ENCODE peak calls at places on chromosomes 4 and X, in four cellular contexts. O is OCI-LY7, R is breast epithelium, Q is right lobe of liver. I is an unnamed sample.

GRCh38 chr4:2934077-2934812 is 29.0 kb downstream of the NOP14 start:
- DNase-seq in O (peak), R (peak), Q (peak), I (peak)

GRCh38 chr4:158810487-158811215 is 41.8 kb downstream of the FNIP2 start:
- DNase-seq in O (no peak), R (no peak), Q (peak), I (peak)

GRCh38 chr4:76752911-76753494 is 144.9 kb downstream of the SOWAHB start:
- DNase-seq in O (no peak), R (no peak), Q (no peak), I (no peak)

GRCh38 chr4:13349096-13349495 is 135.0 kb downstream of the RAB28 start:
- DNase-seq in O (no peak), R (no peak), Q (no peak), I (no peak)

GRCh38 chr4:142743071-142743825 is 102.9 kb downstream of the INPP4B start:
- DNase-seq in O (no peak), R (no peak), Q (no peak), I (no peak)

GRCh38 chrX:140507223-140507981 is 2.5 kb upstream of the SOX3 start:
- DNase-seq in O (no peak), R (no peak), Q (no peak), I (no peak)

GRCh38 chr4:8747467-8747841 is 124.2 kb downstream of the HMX1 start:
- DNase-seq in O (no peak), R (peak), Q (peak), I (no peak)

GRCh38 chr4:10732235-10732975 is 47.8 kb upstream of the CLNK start:
- DNase-seq in O (no peak), R (no peak), Q (no peak), I (no peak)

GRCh38 chr4:84501197-84501492 is 2.1 kb upstream of the NKX6-1 start:
- DNase-seq in O (no peak), R (no peak), Q (no peak), I (no peak)

GRCh38 chrX:18557879-18558278 is 114.0 kb downstream of the RS1 start:
- DNase-seq in O (no peak), R (no peak), Q (no peak), I (no peak)

GRCh38 chrX:20284992-20285391 is 18.3 kb upstream of the RPS6KA3 start:
- DNase-seq in O (no peak), R (no peak), Q (no peak), I (no peak)

GRCh38 chr4:7389101-7389701 is 45.5 kb downstream of the PSAPL1 start:
- DNase-seq in O (no peak), R (peak), Q (no peak), I (no peak)

GRCh38 chrX:130120321-130120731 is 10.0 kb upstream of the ELF4 start:
- DNase-seq in O (peak), R (no peak), Q (no peak), I (no peak)

GRCh38 chr4:13483142-13484044 is 747 bp downstream of the RAB28 start:
- DNase-seq in O (peak), R (no peak), Q (no peak), I (peak)

GRCh38 chr4:8696369-8697127 is 104.0 kb downstream of the CPZ start:
- DNase-seq in O (no peak), R (no peak), Q (peak), I (no peak)

GRCh38 chrX:554271-554670 is 76.3 kb upstream of the SHOX start:
- DNase-seq in O (no peak), R (no peak), Q (no peak), I (no peak)

GRCh38 chr4:137960371-137961050 is 281.6 kb downstream of the SLC7A11 start:
- DNase-seq in O (no peak), R (no peak), Q (no peak), I (no peak)

GRCh38 chr4:183350317-183351071 is 28.3 kb upstream of the CLDN24 start:
- DNase-seq in O (no peak), R (no peak), Q (no peak), I (no peak)

GRCh38 chr4:151573945-151574344 is 165.0 kb downstream of the FHIP1A start:
- DNase-seq in O (no peak), R (no peak), Q (no peak), I (no peak)

GRCh38 chr4:152512483-152512882 is 23.4 kb downstream of the FBXW7 start:
- DNase-seq in O (no peak), R (no peak), Q (no peak), I (no peak)

GRCh38 chrX:151697537-151697936 is 2.3 kb downstream of the PRRG3 start:
- DNase-seq in O (no peak), R (no peak), Q (no peak), I (no peak)

GRCh38 chr4:146155152-146155724 is 20.3 kb upstream of the LSM6 start:
- DNase-seq in O (no peak), R (no peak), Q (no peak), I (no peak)

GRCh38 chr4:32226201-32226600 is 1506.0 kb downstream of the PCDH7 start:
- DNase-seq in O (no peak), R (no peak), Q (no peak), I (no peak)

DNA sequence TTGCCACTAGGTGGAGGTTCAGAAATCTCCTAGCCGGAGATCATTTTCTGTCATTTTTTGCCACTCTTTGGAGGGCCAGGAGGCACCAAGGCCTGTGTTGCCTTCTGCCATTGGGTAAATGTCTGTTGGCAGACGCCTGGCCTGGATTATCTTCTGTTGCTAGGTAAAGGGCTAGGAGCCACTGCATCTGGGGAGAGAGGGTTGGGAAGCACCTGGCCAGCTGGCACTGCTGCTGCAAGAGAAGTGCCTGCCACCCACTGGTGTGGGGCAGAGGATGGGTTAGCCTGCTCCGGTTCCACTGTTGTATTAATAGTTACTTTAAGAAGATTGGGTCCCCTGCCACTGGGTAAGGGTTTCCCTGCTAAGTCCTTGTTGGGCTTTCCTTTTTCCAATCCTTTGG is 58.1 kb downstream of the AWAT2 start:
- DNase-seq in O (no peak), R (no peak), Q (no peak), I (no peak)
- TF ChIP-seq CTCF in O (no peak), R (no peak), Q (no peak), I (no peak)

DNA sequence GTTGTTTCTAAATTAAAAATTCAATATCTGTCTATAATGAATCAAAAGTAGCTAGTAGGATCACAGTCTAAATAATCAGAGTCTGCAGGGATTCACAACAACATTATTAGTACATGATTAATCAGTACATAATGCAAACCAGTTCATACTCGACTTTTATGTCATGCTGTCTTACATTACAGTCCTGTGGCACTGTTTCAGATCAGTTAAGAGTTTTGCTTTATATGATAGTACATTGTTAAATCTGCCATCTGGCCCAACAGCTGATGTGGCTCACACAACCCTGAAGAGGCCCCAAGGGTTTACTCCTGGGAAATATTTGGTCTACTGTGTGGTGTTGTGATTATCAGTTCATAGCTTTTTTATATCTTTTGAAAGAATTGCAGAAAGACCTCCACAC is 247.1 kb upstream of the ETNPPL start:
- DNase-seq in O (no peak), R (no peak), Q (no peak), I (no peak)
- H3K27ac ChIP-seq in O (no peak), R (no peak), Q (no peak), I (no peak)

GRCh38 chrX:153642313-153642654 is 4.7 kb upstream of the DUSP9 start:
- DNase-seq in O (no peak), R (no peak), Q (no peak), I (peak)

GRCh38 chrX:153645151-153645550 is 1.9 kb upstream of the DUSP9 start:
- DNase-seq in O (no peak), R (no peak), Q (no peak), I (peak)

GRCh38 chrX:153644356-153645125 is 2.5 kb upstream of the DUSP9 start:
- DNase-seq in O (no peak), R (no peak), Q (peak), I (no peak)

GRCh38 chrX:153642655-153643430 is 4.2 kb upstream of the DUSP9 start:
- DNase-seq in O (no peak), R (no peak), Q (no peak), I (no peak)

DNA sequence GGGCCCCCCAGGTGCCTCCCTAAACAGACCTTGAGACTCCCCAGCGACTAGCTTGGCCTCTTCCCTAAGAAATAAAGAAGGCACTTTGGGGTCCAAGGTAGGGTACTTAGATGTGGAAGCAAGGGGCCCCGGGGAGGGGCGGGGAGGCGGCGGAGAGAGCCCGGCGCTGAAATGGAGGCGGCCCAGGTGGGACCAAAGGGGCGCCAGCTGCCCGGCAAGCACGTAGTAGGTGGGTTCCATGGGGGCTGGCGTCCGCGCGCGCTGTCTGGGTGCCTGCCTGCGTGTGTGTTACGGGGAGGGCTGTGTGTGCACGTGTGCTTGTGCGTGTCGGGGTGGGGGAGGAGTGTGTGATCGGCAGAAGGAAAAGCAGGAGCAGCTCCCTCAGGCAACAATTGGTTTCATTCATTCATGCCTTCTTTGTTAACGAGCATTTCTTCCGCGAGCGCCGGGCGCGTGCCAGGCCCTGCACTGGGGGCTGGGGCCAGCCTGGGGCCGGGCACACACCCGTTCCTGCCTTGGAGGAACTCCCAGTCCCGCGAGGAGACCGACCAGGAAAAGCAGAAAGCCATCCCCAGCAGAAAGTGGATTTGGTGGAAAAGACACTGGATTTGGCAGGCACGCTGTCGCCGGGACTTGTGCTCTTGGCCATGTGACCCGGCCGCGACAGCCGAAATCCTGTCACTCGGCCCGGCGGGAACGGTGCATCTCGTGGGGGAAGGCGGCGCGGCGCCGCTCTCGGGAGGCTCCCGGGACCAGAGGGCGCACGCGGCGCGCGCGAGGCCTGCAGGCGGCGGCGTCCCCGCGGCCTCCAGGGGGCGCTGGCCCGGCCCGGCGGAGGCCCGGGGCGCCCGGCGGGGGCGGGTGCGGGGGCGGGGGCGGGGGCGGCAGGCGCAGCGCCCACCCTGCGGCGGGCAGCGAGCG is 3.3 kb upstream of the DUSP9 start:
- DNase-seq in O (no peak), R (no peak), Q (no peak), I (no peak)
- TF ChIP-seq CTCF in O (peak), R (no peak), Q (peak), I (no peak)

GRCh38 chrX:75276666-75277065 is 2.8 kb downstream of the UPRT start:
- DNase-seq in O (no peak), R (no peak), Q (no peak), I (no peak)

GRCh38 chrX:75278991-75279390 is 5.1 kb downstream of the UPRT start:
- DNase-seq in O (no peak), R (no peak), Q (no peak), I (no peak)

GRCh38 chrX:75273483-75273882 is 402 bp upstream of the UPRT start:
- DNase-seq in O (no peak), R (no peak), Q (no peak), I (no peak)
- H3K27ac ChIP-seq in O (peak), R (peak), Q (peak), I (peak)

I was measured in adrenal gland.